ENCODE peak calls at places on chromosomes 11 and 22, in seven cellular contexts. C is kidney; V is CD8-positive, alpha-beta T cell; L is sigmoid colon; P is H1; I is stimulated activated CD8-positive, alpha-beta memory T cell treated with anti-CD3 and anti-CD28 coated beads, Interleukin-2, amount 100 ng/mL, for 1 hour; G is stimulated activated CD4-positive, alpha-beta T cell treated with anti-CD3 and anti-CD28 coated beads, Interleukin-2, amount 100 ng/mL, for 48 hours. Z is an unnamed sample.

GRCh38 chr22:27512283-27512761 is 289.2 kb downstream of the MN1 start:
- DNase-seq in C (no peak), V (no peak), L (peak; percentile 88), P (no peak), I (no peak), G (no peak), Z (peak; percentile 99)

GRCh38 chr22:39266398-39267030 is 21.7 kb upstream of the PDGFB start:
- DNase-seq in C (no peak), V (no peak), L (no peak), P (no peak), I (no peak), G (no peak), Z (no peak)

GRCh38 chr11:62153087-62153395 is 29.2 kb downstream of the INCENP start:
- DNase-seq in C (no peak), V (no peak), L (no peak), P (no peak), I (no peak), G (no peak), Z (no peak)

GRCh38 chr11:116853461-116854073 is 16.1 kb upstream of the APOA1 start:
- DNase-seq in C (no peak), V (peak; percentile 13), L (no peak), P (no peak), I (peak; percentile 13), G (peak; percentile 31), Z (peak; percentile 97)

GRCh38 chr11:125082611-125083311 is 19.7 kb downstream of the SLC37A2 start:
- DNase-seq in C (no peak), V (no peak), L (no peak), P (no peak), I (no peak), G (no peak), Z (peak; percentile 85)

GRCh38 chr11:77749232-77749631 is 71.3 kb downstream of the RSF1 start:
- DNase-seq in C (no peak), V (no peak), L (no peak), P (no peak), I (no peak), G (no peak), Z (no peak)

GRCh38 chr11:7512525-7513209 is 1.1 kb upstream of the PPFIBP2 start:
- DNase-seq in C (peak; percentile 94), V (no peak), L (peak; percentile 89), P (no peak), I (no peak), G (no peak), Z (no peak)

GRCh38 chr11:363948-364761 is 5.1 kb upstream of the B4GALNT4 start:
- DNase-seq in C (peak; percentile 88), V (peak; percentile 45), L (peak; percentile 57), P (peak; percentile 89), I (peak; percentile 40), G (peak; percentile 46), Z (peak; percentile 78)

GRCh38 chr11:128819198-128819597 is 47.9 kb downstream of the KCNJ1 start:
- DNase-seq in C (no peak), V (no peak), L (no peak), P (no peak), I (no peak), G (no peak), Z (no peak)

GRCh38 chr11:66126808-66127555 is 56.9 kb downstream of the PACS1 start:
- DNase-seq in C (peak; percentile 80), V (peak; percentile 18), L (peak; percentile 72), P (no peak), I (peak; percentile 11), G (peak; percentile 37), Z (peak; percentile 96)

GRCh38 chr22:25998118-25998775 is 171.0 kb upstream of the SEZ6L start:
- DNase-seq in C (no peak), V (no peak), L (no peak), P (no peak), I (no peak), G (no peak), Z (no peak)